ENCODE peak calls at places on chromosomes 5 and 9, in six cellular contexts. A is HepG2, G is H1, O is HCT116, X is GM12878, J is K562. D is an unnamed sample.

GRCh38 chr9:35904966-35905781 is 828 bp upstream of the HRCT1 start:
- DNase-seq in J (no peak), X (no peak), O (no peak), A (no peak), G (no peak), D (no peak)

GRCh38 chr5:621341-621761 is 9.2 kb downstream of the CEP72 start:
- DNase-seq in X (no peak), J (no peak), A (no peak), O (no peak), G (no peak), D (no peak)

GRCh38 chr9:109150925-109151547 is 16.0 kb downstream of the FRRS1L start:
- DNase-seq in J (no peak), G (no peak), O (no peak), X (no peak), A (no peak), D (no peak)

GRCh38 chr5:57871496-57871895 is 388.9 kb upstream of the ACTBL2 start:
- DNase-seq in J (no peak), G (no peak), O (no peak), A (no peak), X (no peak), D (no peak)

GRCh38 chr5:133365326-133365725 is 247.0 kb downstream of the FSTL4 start:
- DNase-seq in X (no peak), G (peak), A (no peak), O (no peak), J (peak), D (no peak)

GRCh38 chr5:19240150-19240549 is 747.9 kb downstream of the CDH18 start:
- DNase-seq in X (no peak), O (no peak), G (no peak), J (no peak), A (no peak), D (no peak)

GRCh38 chr5:159883522-159883950 is 32.7 kb upstream of the ADRA1B start:
- DNase-seq in G (no peak), J (no peak), A (no peak), X (no peak), O (no peak), D (no peak)

GRCh38 chr5:180799194-180799593 is 3.4 kb downstream of the MGAT1 start:
- DNase-seq in X (no peak), J (no peak), G (no peak), O (no peak), A (no peak), D (no peak)

GRCh38 chr9:15837079-15837679 is 284.3 kb downstream of the CCDC171 start:
- DNase-seq in O (peak), A (peak), J (peak), X (peak), G (no peak), D (peak)

GRCh38 chr9:134501266-134502181 is 140.1 kb upstream of the COL5A1 start:
- DNase-seq in G (no peak), A (no peak), J (no peak), O (no peak), X (no peak), D (no peak)

GRCh38 chr9:134505032-134505431 is 136.6 kb upstream of the COL5A1 start:
- DNase-seq in J (no peak), X (no peak), A (no peak), G (no peak), O (no peak), D (no peak)

GRCh38 chr9:134502261-134503211 is 139.1 kb upstream of the COL5A1 start:
- DNase-seq in G (no peak), O (no peak), J (peak), A (peak), X (no peak), D (no peak)

GRCh38 chr9:134504106-134504385 is 137.6 kb upstream of the COL5A1 start:
- DNase-seq in G (no peak), O (no peak), X (no peak), A (no peak), J (no peak), D (no peak)

DNA sequence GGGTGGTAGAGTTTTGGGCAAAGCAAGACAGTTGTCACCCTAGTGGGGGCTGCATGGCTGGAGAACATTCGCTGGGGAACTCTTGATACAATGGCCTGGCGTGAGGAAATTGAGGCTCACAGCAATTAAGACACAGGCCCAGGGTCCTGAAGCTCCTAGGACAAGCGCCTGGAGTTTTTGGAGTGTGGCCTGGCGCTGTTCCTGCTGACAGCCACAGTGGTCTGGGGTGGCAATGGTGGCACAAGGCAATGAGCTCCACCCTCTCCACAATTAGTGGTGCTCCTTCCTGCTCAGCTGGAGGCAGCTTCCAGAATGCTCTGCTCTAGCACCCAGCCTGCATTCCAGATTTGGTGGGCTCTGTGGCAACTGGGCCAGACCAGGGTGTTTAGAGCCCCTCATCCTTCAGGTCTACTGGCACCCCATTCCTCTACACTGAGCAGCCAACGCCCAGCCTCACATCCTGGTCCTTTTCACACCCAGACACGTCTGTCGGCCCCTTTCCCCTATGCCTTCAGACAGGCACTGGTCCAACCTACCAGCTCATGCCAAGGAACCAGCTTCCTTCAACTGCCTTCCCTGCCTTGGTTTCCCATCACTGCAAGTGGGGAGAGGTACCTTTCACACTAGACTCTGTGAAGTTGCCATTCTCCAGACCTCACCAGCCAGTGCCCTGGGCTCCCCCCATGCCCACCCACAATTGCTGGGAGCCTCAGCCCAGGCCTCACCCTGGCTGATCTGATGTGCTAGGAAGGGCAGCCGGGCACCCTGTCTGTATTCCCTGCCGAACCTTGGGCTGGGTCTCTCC is 138.1 kb upstream of the COL5A1 start:
- DNase-seq in A (no peak), J (no peak), O (no peak), G (no peak), X (no peak), D (no peak)
- H3K9ac ChIP-seq in A (no peak), J (no peak), O (no peak), G (no peak), X (no peak), D (peak)

GRCh38 chr9:32550046-32550608 is 2.0 kb upstream of the SMIM27 start:
- DNase-seq in O (no peak), G (no peak), A (no peak), J (peak), X (no peak), D (no peak)
- TF ChIP-seq ZNF274 in O (no peak), G (no peak), A (no peak), J (no peak), X (no peak), D (no peak)

DNA sequence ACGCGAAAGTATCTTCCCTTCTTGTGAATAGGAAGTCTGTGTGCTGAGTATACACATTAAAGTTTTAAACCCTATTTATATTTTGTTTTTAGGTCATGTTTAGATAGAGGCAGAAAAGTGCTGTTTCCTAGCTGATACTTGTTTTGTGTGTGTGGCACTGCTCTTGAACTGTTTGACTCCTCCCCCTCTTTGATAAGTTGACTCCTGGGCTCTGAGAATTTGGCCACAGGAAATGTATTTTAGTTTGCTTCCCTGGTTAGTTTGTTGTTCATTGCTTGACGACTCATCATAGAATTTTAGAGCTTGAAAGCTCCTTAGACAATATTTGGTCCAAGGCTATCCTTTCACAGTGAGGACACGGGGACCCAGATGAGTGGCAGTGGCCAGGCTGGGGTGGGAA is 2.0 kb upstream of the CDC14B start:
- DNase-seq in O (no peak), A (peak), J (no peak), X (no peak), G (no peak), D (no peak)
- H3K9ac ChIP-seq in O (no peak), A (peak), J (no peak), X (no peak), G (no peak), D (no peak)

GRCh38 chr9:105275938-105276337 is 31.5 kb downstream of the SLC44A1 start:
- DNase-seq in J (no peak), X (no peak), G (no peak), O (no peak), A (no peak), D (no peak)

GRCh38 chr9:105269593-105269992 is 25.1 kb downstream of the SLC44A1 start:
- DNase-seq in X (no peak), G (no peak), A (no peak), J (no peak), O (no peak), D (no peak)

DNA sequence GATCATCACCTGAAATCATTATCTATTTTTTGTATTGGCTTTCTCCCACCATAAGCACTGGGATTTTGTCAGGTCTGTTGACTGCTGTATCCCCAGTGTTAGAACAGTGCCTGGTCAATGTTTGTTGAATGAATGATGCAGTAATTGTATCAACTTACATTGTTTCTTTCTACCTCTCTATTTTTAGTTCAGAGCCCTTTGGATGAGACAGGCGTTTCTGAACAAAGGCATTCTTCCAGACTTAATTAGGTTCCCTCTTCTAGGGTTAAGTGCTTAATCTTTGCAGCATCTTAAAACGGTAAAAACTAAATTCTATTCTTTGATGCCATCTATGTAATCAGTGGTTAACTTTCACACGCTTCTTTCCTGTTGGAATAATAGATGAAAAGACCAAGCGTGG is 26.3 kb downstream of the SLC44A1 start:
- DNase-seq in G (no peak), X (no peak), A (no peak), J (no peak), O (no peak), D (no peak)
- TF ChIP-seq ZNF274 in G (no peak), X (no peak), A (no peak), J (no peak), O (no peak), D (no peak)

D was measured in NT2/D1.